ENCODE peak calls at places on chromosome 19, in nine cellular contexts. L is HS-5; A is ACHN; W is stimulated activated CD8-positive, alpha-beta memory T cell treated with anti-CD3 and anti-CD28 coated beads, Interleukin-7, amount 100 ng/mL, for 48 hours; B is adrenal gland; K is stomach; C is posterior vena cava; P is AG04449; O is tibial artery. R is an unnamed sample.

GRCh38 chr19:10431254-10431942 is 11.1 kb downstream of the PDE4A start:
- DNase-seq in B (no peak), C (no peak), P (no peak), A (peak), K (peak), L (no peak), O (peak), W (no peak), R (no peak)

GRCh38 chr19:11423804-11424318 is 4.7 kb upstream of the RGL3 start:
- DNase-seq in O (no peak), K (no peak), C (no peak), B (peak), P (no peak), A (no peak), L (no peak), W (no peak), R (no peak)

GRCh38 chr19:13463296-13463695 is 43.0 kb downstream of the CACNA1A start:
- DNase-seq in W (no peak), P (no peak), O (no peak), L (no peak), C (no peak), K (no peak), A (peak), B (no peak), R (no peak)

GRCh38 chr19:38250821-38251563 is 5.2 kb downstream of the PPP1R14A start:
- DNase-seq in L (no peak), C (peak), B (peak), K (peak), O (peak), A (no peak), P (no peak), W (no peak), R (no peak)

GRCh38 chr19:19269952-19270694 is 3.0 kb downstream of the TM6SF2 start:
- DNase-seq in P (no peak), L (no peak), W (no peak), B (no peak), O (no peak), K (no peak), C (no peak), A (no peak), R (no peak)

GRCh38 chr19:50414850-50415660 is 3.7 kb upstream of the SPIB start:
- DNase-seq in O (peak), L (no peak), K (peak), C (peak), A (peak), W (peak), P (no peak), B (peak), R (peak)

GRCh38 chr19:34230833-34231232 is 23.5 kb upstream of the GARRE1 start:
- DNase-seq in K (no peak), L (no peak), W (no peak), A (no peak), P (no peak), C (no peak), B (no peak), O (no peak), R (no peak)

GRCh38 chr19:54192972-54193371 is 1.9 kb downstream of the TSEN34 start:
- DNase-seq in A (no peak), W (no peak), O (no peak), P (no peak), B (no peak), C (no peak), L (no peak), K (no peak), R (no peak)

GRCh38 chr19:15251010-15251748 is 18.9 kb upstream of the EPHX3 start:
- DNase-seq in C (no peak), O (peak), L (no peak), B (peak), A (no peak), K (no peak), P (peak), W (no peak), R (no peak)

GRCh38 chr19:46197314-46198070 is 32.0 kb upstream of the IGFL1 start:
- DNase-seq in L (no peak), P (no peak), O (no peak), B (peak), C (no peak), K (no peak), W (no peak), A (no peak), R (no peak)

GRCh38 chr19:51980116-51980736 is 6.4 kb downstream of the ZNF350 start:
- DNase-seq in K (no peak), B (no peak), W (no peak), C (no peak), A (no peak), P (no peak), L (no peak), O (no peak), R (no peak)

GRCh38 chr19:55655648-55656040 is 809 bp downstream of the U2AF2 start:
- DNase-seq in L (no peak), B (no peak), K (no peak), W (no peak), C (no peak), P (no peak), A (no peak), O (no peak), R (no peak)

GRCh38 chr19:35389192-35389861 is 18.5 kb downstream of the GPR42 start:
- DNase-seq in B (no peak), K (peak), O (no peak), L (no peak), C (no peak), P (no peak), W (no peak), A (no peak), R (no peak)

GRCh38 chr19:1363599-1363998 is 20.1 kb upstream of the NDUFS7 start:
- DNase-seq in A (no peak), C (no peak), B (no peak), L (no peak), P (no peak), W (no peak), O (no peak), K (no peak), R (no peak)

GRCh38 chr19:46435009-46435408 is 6.3 kb upstream of the PNMA8C start:
- DNase-seq in L (no peak), B (no peak), A (no peak), K (no peak), O (no peak), C (no peak), W (no peak), P (no peak), R (no peak)

GRCh38 chr19:18879579-18880373 is 16.2 kb downstream of the CERS1 start:
- DNase-seq in B (no peak), K (peak), C (no peak), L (no peak), W (no peak), O (no peak), P (no peak), A (no peak), R (no peak)

GRCh38 chr19:13644648-13645047 is 119.7 kb upstream of the MRI1 start:
- DNase-seq in O (no peak), P (no peak), B (no peak), L (no peak), W (no peak), K (no peak), C (no peak), A (no peak), R (no peak)

GRCh38 chr19:21321996-21322395 is 7.2 kb downstream of the ZNF708 start:
- DNase-seq in A (no peak), K (no peak), O (no peak), B (no peak), P (no peak), L (no peak), C (no peak), W (no peak), R (no peak)

GRCh38 chr19:17079710-17080440 is 4.3 kb downstream of the MYO9B start:
- DNase-seq in C (peak), P (peak), A (peak), B (peak), W (peak), L (peak), K (peak), O (peak), R (peak)

GRCh38 chr19:3479819-3480215 is 508 bp downstream of the SMIM24 start:
- DNase-seq in P (no peak), W (no peak), A (peak), O (no peak), L (no peak), C (no peak), B (no peak), K (peak), R (no peak)

GRCh38 chr19:47489072-47489914 is 5.3 kb upstream of the KPTN start:
- DNase-seq in P (no peak), C (peak), W (no peak), L (no peak), B (no peak), A (no peak), O (no peak), K (no peak), R (no peak)

GRCh38 chr19:51702754-51703654 is 9.9 kb downstream of the SPACA6 start:
- DNase-seq in A (no peak), K (peak), W (no peak), C (no peak), P (no peak), B (peak), L (no peak), O (no peak), R (peak)

GRCh38 chr19:1668339-1669123 is 16.1 kb upstream of the TCF3 start:
- DNase-seq in A (no peak), C (no peak), B (no peak), W (no peak), O (no peak), L (no peak), P (no peak), K (no peak), R (no peak)

GRCh38 chr19:28655054-28655453 is 557.9 kb downstream of the UQCRFS1 start:
- DNase-seq in W (no peak), B (no peak), L (no peak), A (no peak), K (no peak), C (peak), O (no peak), P (no peak), R (no peak)

GRCh38 chr19:33206261-33207039 is 12.3 kb downstream of the LRP3 start:
- DNase-seq in L (no peak), B (no peak), A (no peak), K (no peak), O (no peak), P (no peak), C (no peak), W (no peak), R (no peak)

GRCh38 chr19:32464279-32464678 is 58.7 kb downstream of the DPY19L3 start:
- DNase-seq in K (no peak), W (no peak), O (no peak), B (no peak), L (no peak), A (peak), P (no peak), C (no peak), R (no peak)

GRCh38 chr19:51015691-51016267 is 3.7 kb downstream of the KLK10 start:
- DNase-seq in P (no peak), O (no peak), B (no peak), C (no peak), W (no peak), L (no peak), A (no peak), K (no peak), R (no peak)

GRCh38 chr19:13055213-13056051 is 47.2 kb downstream of the LYL1 start:
- DNase-seq in O (peak), K (peak), A (peak), W (no peak), B (peak), L (peak), C (peak), P (peak), R (peak)

GRCh38 chr19:46416077-46416709 is 2.8 kb upstream of the CCDC8 start:
- DNase-seq in K (peak), W (peak), L (peak), A (peak), P (no peak), C (peak), O (peak), B (peak), R (no peak)

GRCh38 chr19:41225238-41226052 is 6.4 kb downstream of the AXL start:
- DNase-seq in B (peak), P (peak), A (peak), C (no peak), L (peak), W (no peak), K (peak), O (peak), R (peak)

GRCh38 chr19:13843104-13843921 is 33.6 kb upstream of the NANOS3 start:
- DNase-seq in P (no peak), A (peak), W (no peak), K (peak), O (no peak), C (no peak), L (no peak), B (peak), R (peak)

GRCh38 chr19:42553292-42554045 is 25.2 kb upstream of the CEACAM1 start:
- DNase-seq in C (no peak), A (peak), P (peak), L (peak), K (peak), O (no peak), W (no peak), B (peak), R (peak)

GRCh38 chr19:43625918-43626579 is 6.6 kb upstream of the ZNF428 start:
- DNase-seq in P (no peak), C (no peak), L (no peak), B (no peak), K (no peak), A (no peak), W (no peak), O (no peak), R (no peak)

GRCh38 chr19:36672368-36672767 is 5.7 kb upstream of the ZNF461 start:
- DNase-seq in C (no peak), L (no peak), B (no peak), W (no peak), P (no peak), A (no peak), K (no peak), O (no peak), R (no peak)

GRCh38 chr19:38162094-38162493 is 61.9 kb downstream of the DPF1 start:
- DNase-seq in C (no peak), K (no peak), P (no peak), W (no peak), O (no peak), A (peak), B (no peak), L (no peak), R (no peak)

GRCh38 chr19:55146078-55146647 is 2.8 kb downstream of the TNNT1 start:
- DNase-seq in W (no peak), A (peak), B (no peak), L (no peak), P (no peak), C (no peak), O (no peak), K (no peak), R (no peak)

GRCh38 chr19:50980203-50980602 is 3.5 kb downstream of the KLK7 start:
- DNase-seq in O (no peak), C (no peak), W (no peak), L (no peak), K (no peak), B (no peak), A (no peak), P (no peak), R (no peak)

R was measured in lower leg skin.